ENCODE peak calls at places on chromosomes 4 and X, in six cellular contexts. N, T, W, O, D and Q are unnamed samples.

GRCh38 chr4:23161787-23162186 is 469.1 kb downstream of the GBA3 start:
- DNase-seq in N (no peak), T (no peak), W (no peak), O (no peak), D (no peak), Q (no peak)

GRCh38 chr4:142356797-142357196 is 489.3 kb downstream of the INPP4B start:
- DNase-seq in N (no peak), T (no peak), W (no peak), O (no peak), D (no peak), Q (no peak)

GRCh38 chr4:139453041-139453370 is 915 bp upstream of the RAB33B start:
- DNase-seq in N (no peak), T (no peak), W (no peak), O (peak; percentile 51), D (no peak), Q (no peak)

GRCh38 chr4:53273726-53274125 is 92.1 kb downstream of the SCFD2 start:
- DNase-seq in N (no peak), T (peak; percentile 7), W (peak; percentile 53), O (no peak), D (no peak), Q (no peak)

GRCh38 chr4:158259955-158260575 is 49.8 kb downstream of the TMEM144 start:
- DNase-seq in N (no peak), T (no peak), W (peak; percentile 42), O (peak; percentile 20), D (no peak), Q (no peak)

GRCh38 chr4:109078724-109079123 is 223.7 kb downstream of the COL25A1 start:
- DNase-seq in N (no peak), T (peak; percentile 29), W (peak; percentile 81), O (no peak), D (no peak), Q (no peak)

GRCh38 chrX:118550792-118551191 is 55.2 kb downstream of the DOCK11 start:
- DNase-seq in N (no peak), T (no peak), W (peak; percentile 28), O (no peak), D (no peak), Q (no peak)

GRCh38 chr4:120034913-120035312 is 31.7 kb downstream of the MAD2L1 start:
- DNase-seq in N (no peak), T (no peak), W (peak; percentile 29), O (no peak), D (no peak), Q (no peak)

GRCh38 chr4:121283319-121283718 is 97.5 kb downstream of the QRFPR start:
- DNase-seq in N (no peak), T (no peak), W (no peak), O (no peak), D (no peak), Q (no peak)

GRCh38 chr4:33060873-33061542 is 2340.8 kb downstream of the PCDH7 start:
- DNase-seq in N (no peak), T (peak; percentile 74), W (peak; percentile 28), O (peak; percentile 2), D (no peak), Q (peak; percentile 21)